ENCODE peak calls at places on chromosomes 12 and 14, in nine cellular contexts. G is adrenal gland, A is fibroblast of mammary gland, L is upper lobe of right lung, S is fibroblast of pulmonary artery, H is GM06990, Q is ovary, B is heart left ventricle, T is left ventricle myocardium inferior. Z is an unnamed sample.
A peak's percentile ranks its signal among the peaks of the same experiment; 100 is the strongest.

GRCh38 chr12:122094735-122095561 is 16.4 kb downstream of the MLXIP start:
- DNase-seq in G (no peak), Q (no peak), B (no peak), T (no peak), L (no peak), S (peak; percentile 67), A (peak; percentile 46), H (no peak), Z (peak; percentile 74)

GRCh38 chr12:43347026-43347425 is 205.0 kb downstream of the ADAMTS20 start:
- DNase-seq in T (no peak), B (no peak), S (no peak), A (no peak), L (no peak), G (no peak), H (no peak), Q (no peak), Z (no peak)

GRCh38 chr14:91229743-91230200 is 14.7 kb downstream of the GPR68 start:
- DNase-seq in T (no peak), Q (no peak), H (peak; percentile 75), A (peak; percentile 66), S (peak; percentile 14), B (no peak), L (no peak), G (no peak), Z (peak; percentile 60)

GRCh38 chr12:28893365-28893764 is 255.7 kb upstream of the FAR2 start:
- DNase-seq in S (peak; percentile 57), T (no peak), G (no peak), B (no peak), Q (no peak), A (peak; percentile 87), H (no peak), L (no peak), Z (peak; percentile 72)

GRCh38 chr12:23098110-23099049 is 473.4 kb downstream of the ETNK1 start:
- DNase-seq in S (no peak), T (no peak), L (no peak), H (no peak), B (no peak), Q (no peak), A (peak; percentile 79), G (no peak), Z (no peak)

GRCh38 chr12:76646366-76646765 is 86.8 kb upstream of the OSBPL8 start:
- DNase-seq in Q (no peak), S (no peak), L (no peak), A (no peak), G (no peak), H (no peak), T (no peak), B (no peak), Z (no peak)

GRCh38 chr12:96120359-96121100 is 73.6 kb upstream of the ELK3 start:
- DNase-seq in L (peak; percentile 66), T (no peak), S (no peak), H (peak; percentile 25), B (no peak), A (no peak), Q (no peak), G (no peak), Z (no peak)

GRCh38 chr12:115941362-115941761 is 336.1 kb downstream of the MED13L start:
- DNase-seq in A (peak; percentile 87), T (no peak), Q (no peak), L (no peak), S (peak; percentile 30), H (no peak), B (no peak), G (no peak), Z (peak; percentile 69)

GRCh38 chr12:114920828-114921579 is 237.0 kb upstream of the TBX3 start:
- DNase-seq in T (no peak), A (peak; percentile 98), B (peak; percentile 19), H (no peak), G (no peak), L (no peak), Q (no peak), S (peak; percentile 65), Z (peak; percentile 96)

GRCh38 chr14:61585598-61586538 is 109.4 kb upstream of the HIF1A start:
- DNase-seq in Q (peak; percentile 72), G (peak; percentile 93), S (peak; percentile 81), L (no peak), T (peak; percentile 76), B (peak; percentile 79), A (peak; percentile 88), H (no peak), Z (peak; percentile 87)

GRCh38 chr12:45050751-45051489 is at the start of gene DBX2:
- DNase-seq in B (no peak), H (peak; percentile 9), L (no peak), T (no peak), A (no peak), Q (no peak), S (no peak), G (no peak), Z (peak; percentile 1)

GRCh38 chr14:33786091-33786825 is 164.6 kb downstream of the EGLN3 start:
- DNase-seq in H (no peak), G (no peak), S (no peak), A (no peak), B (no peak), T (no peak), Q (no peak), L (no peak), Z (no peak)

GRCh38 chr14:55749201-55749812 is 169.3 kb downstream of the KTN1 start:
- DNase-seq in B (no peak), H (no peak), T (no peak), Q (no peak), G (no peak), L (no peak), A (peak; percentile 30), S (peak; percentile 68), Z (peak; percentile 57)

GRCh38 chr12:107435520-107435919 is 250.1 kb upstream of the PWP1 start:
- DNase-seq in H (no peak), T (no peak), A (peak; percentile 7), S (peak; percentile 7), G (no peak), Q (no peak), B (no peak), L (no peak), Z (no peak)

GRCh38 chr12:107436836-107437235 is 248.8 kb upstream of the PWP1 start:
- DNase-seq in H (no peak), A (no peak), B (no peak), L (no peak), T (no peak), Q (no peak), S (no peak), G (no peak), Z (peak; percentile 9)

GRCh38 chr12:107436376-107436775 is 249.2 kb upstream of the PWP1 start:
- DNase-seq in G (no peak), H (no peak), Q (no peak), S (peak; percentile 68), T (no peak), A (peak; percentile 51), L (no peak), B (no peak), Z (peak; percentile 74)

GRCh38 chr12:107437954-107438353 is 247.6 kb upstream of the PWP1 start:
- DNase-seq in Q (no peak), H (no peak), G (no peak), L (no peak), A (no peak), B (no peak), S (no peak), T (no peak), Z (no peak)

DNA sequence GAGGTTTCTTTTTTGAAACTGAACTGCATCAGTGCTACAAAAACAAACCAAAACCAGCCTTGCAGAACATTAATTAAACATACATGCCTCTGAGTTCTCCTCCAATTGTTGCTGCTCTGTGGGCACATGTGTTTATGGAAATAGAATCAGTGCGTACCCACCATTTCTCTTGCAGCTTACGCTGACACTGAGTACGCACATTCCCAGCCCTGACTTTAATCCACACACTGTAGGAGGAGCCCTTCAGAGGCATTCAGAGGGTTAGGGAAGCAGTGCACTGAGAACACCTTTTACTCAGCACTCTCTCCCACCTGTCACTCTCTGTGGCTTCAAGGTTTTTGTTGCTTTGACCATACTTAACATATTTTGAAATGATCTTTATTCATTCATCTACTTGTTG is 250.5 kb upstream of the PWP1 start:
- DNase-seq in H (no peak), B (no peak), G (no peak), S (no peak), A (no peak), T (no peak), L (no peak), Q (no peak), Z (no peak)
- H3K4me3 ChIP-seq in H (no peak overlapping the region), B (no peak overlapping the region), G (no peak overlapping the region), S (no peak overlapping the region), A (no peak overlapping the region), T (no peak overlapping the region), L (no peak overlapping the region), Q (no peak overlapping the region), Z (no peak overlapping the region)

DNA sequence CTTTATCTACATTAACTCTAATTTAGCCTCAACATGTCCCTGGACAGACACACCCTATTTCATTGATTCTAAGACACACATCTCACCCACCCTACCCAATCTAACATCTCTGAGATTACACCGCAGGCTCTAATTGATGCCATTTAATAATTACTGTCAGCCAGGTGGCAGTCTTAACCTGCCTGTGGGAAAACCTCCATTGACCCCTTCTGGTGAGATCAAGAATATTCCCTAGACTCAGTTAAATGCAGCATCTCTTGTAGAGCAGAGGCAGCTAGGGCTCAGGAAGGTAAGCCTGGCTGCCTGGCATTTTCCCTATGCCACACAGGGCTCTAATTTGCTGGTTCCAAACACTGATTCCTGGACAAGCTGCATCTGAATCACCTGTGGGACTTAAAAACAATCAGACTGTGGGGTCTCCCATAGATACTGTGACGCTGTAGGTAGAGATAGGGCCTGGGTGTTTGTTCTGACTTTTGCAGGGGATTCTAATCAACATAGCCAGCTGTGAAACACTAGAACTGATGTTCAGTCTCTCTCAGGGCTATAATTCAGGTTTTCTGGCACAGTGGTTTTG is 14.3 kb downstream of the MCRS1 start:
- DNase-seq in B (no peak), Q (no peak), H (no peak), L (no peak), T (no peak), S (peak; percentile 22), A (peak; percentile 16), G (no peak), Z (peak; percentile 29)
- TF ChIP-seq CTCF in B (peak; percentile 44), Q (no peak), H (peak; percentile 59), L (peak; percentile 37), T (peak; percentile 54), S (peak; percentile 45), A (peak; percentile 35), G (peak; percentile 12), Z (peak; percentile 40)

DNA sequence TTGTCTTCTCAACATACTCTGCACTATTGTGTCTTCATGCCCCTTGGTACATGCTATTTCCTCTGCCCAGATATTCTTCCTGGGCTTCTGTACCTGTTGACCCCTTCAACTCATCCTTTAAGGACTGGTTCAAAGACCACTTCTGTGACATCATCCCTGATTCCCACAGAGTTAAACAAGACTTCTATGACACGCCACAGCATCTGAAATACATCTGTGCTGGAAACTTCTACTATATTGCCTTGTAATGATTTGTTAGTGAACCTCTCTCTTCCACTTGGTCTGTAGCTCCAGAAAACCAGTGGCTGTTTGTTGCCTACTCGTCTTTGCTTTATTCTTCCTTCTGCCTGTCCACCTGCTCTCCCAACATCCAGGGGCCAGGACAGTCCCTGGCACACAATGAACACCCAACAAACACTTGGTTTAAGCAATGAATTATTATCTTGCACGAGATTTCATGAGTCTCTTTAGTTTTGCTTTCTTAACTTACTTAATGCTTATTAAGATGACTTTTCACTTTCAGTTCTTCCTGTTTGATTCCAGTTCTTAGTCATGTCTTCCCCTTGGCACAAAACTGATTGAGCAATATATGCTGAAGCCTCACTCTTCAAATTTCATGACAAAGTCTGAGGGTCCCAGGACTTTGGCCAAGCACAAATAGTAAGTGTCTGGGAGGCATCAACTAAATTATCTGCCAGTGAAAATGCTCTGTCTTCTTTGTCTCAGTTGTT is 485.9 kb downstream of the APAF1 start:
- DNase-seq in T (no peak), B (no peak), L (no peak), A (peak; percentile 47), Q (no peak), S (peak; percentile 8), G (no peak), H (peak; percentile 44), Z (peak; percentile 2)
- H3K4me3 ChIP-seq in T (peak overlapping the region; percentile 45), B (peak overlapping the region; percentile 30), L (peak overlapping the region; percentile 22), A (no peak overlapping the region), Q (no peak overlapping the region), S (no peak overlapping the region), G (no peak overlapping the region), H (peak overlapping the region; percentile 46), Z (no peak overlapping the region)

GRCh38 chr14:105198588-105198987 is 17.5 kb upstream of the NUDT14 start:
- DNase-seq in S (no peak), H (no peak), Q (no peak), G (no peak), T (no peak), A (no peak), B (no peak), L (no peak), Z (no peak)
- TF ChIP-seq CTCF in S (no peak), H (no peak), Q (no peak), G (no peak), T (no peak), A (no peak), B (no peak), L (no peak), Z (no peak)